ENCODE peak calls at places on chromosome 10, in four cellular contexts. M is sigmoid colon, H is psoas muscle, Q is fibroblast of lung. C is an unnamed sample.
A peak's percentile ranks its signal among the peaks of the same experiment; 100 is the strongest.

GRCh38 chr10:130709415-130709814 is 573.2 kb downstream of the GLRX3 start:
- DNase-seq in M (no peak), H (no peak), Q (no peak), C (no peak)

GRCh38 chr10:121307411-121307980 is 290.7 kb downstream of the FGFR2 start:
- DNase-seq in M (no peak), H (no peak), Q (no peak), C (no peak)

GRCh38 chr10:121216721-121217181 is 365.6 kb downstream of the WDR11 start:
- DNase-seq in M (peak; percentile 79), H (peak; percentile 40), Q (no peak), C (no peak)

GRCh38 chr10:22853906-22854447 is 73.9 kb upstream of the ARMC3 start:
- DNase-seq in M (no peak), H (no peak), Q (no peak), C (no peak)

GRCh38 chr10:75399461-75400162 is 2.0 kb downstream of the ZNF503 start:
- DNase-seq in M (peak; percentile 95), H (peak; percentile 87), Q (peak; percentile 84), C (peak; percentile 85)

GRCh38 chr10:29980084-29980483 is 79.3 kb downstream of the JCAD start:
- DNase-seq in M (no peak), H (peak; percentile 37), Q (peak; percentile 63), C (no peak)

GRCh38 chr10:5983813-5984212 is 6.5 kb upstream of the IL15RA start:
- DNase-seq in M (peak; percentile 78), H (no peak), Q (peak; percentile 68), C (no peak)

GRCh38 chr10:49617281-49618020 is 3.6 kb downstream of the CHAT start:
- DNase-seq in M (peak; percentile 45), H (no peak), Q (no peak), C (no peak)

GRCh38 chr10:85600744-85601081 is 765.9 kb downstream of the GRID1 start:
- DNase-seq in M (no peak), H (no peak), Q (no peak), C (no peak)

GRCh38 chr10:33706191-33706590 is 371.7 kb upstream of the NRP1 start:
- DNase-seq in M (peak; percentile 85), H (peak; percentile 55), Q (peak; percentile 58), C (no peak)

GRCh38 chr10:122786269-122786668 is 59.4 kb downstream of the CUZD1 start:
- DNase-seq in M (no peak), H (no peak), Q (no peak), C (no peak)

GRCh38 chr10:58241346-58241745 is 26.3 kb downstream of the IPMK start:
- DNase-seq in M (no peak), H (no peak), Q (peak; percentile 42), C (no peak)

GRCh38 chr10:116053910-116054309 is 219.1 kb downstream of the GFRA1 start:
- DNase-seq in M (no peak), H (no peak), Q (no peak), C (no peak)

GRCh38 chr10:130233426-130233825 is 97.2 kb downstream of the GLRX3 start:
- DNase-seq in M (peak; percentile 7), H (no peak), Q (no peak), C (no peak)

GRCh38 chr10:128337860-128338378 is 211.7 kb upstream of the MKI67 start:
- DNase-seq in M (peak; percentile 82), H (peak; percentile 71), Q (no peak), C (no peak)

GRCh38 chr10:132148261-132149251 is 38.2 kb upstream of the DPYSL4 start:
- DNase-seq in M (peak; percentile 54), H (peak; percentile 7), Q (no peak), C (peak; percentile 25)

GRCh38 chr10:80322158-80322557 is 32.7 kb upstream of the MAT1A start:
- DNase-seq in M (no peak), H (no peak), Q (no peak), C (no peak)

GRCh38 chr10:15869935-15870334 is 9.6 kb upstream of the MINDY3 start:
- DNase-seq in M (no peak), H (no peak), Q (no peak), C (no peak)

GRCh38 chr10:132574783-132575319 is 37.3 kb downstream of the INPP5A start:
- DNase-seq in M (peak; percentile 65), H (no peak), Q (no peak), C (peak; percentile 32)

GRCh38 chr10:112759519-112759918 is 190.5 kb upstream of the TCF7L2 start:
- DNase-seq in M (no peak), H (no peak), Q (no peak), C (no peak)

GRCh38 chr10:130392031-130392430 is 255.8 kb downstream of the GLRX3 start:
- DNase-seq in M (peak; percentile 40), H (no peak), Q (no peak), C (no peak)

DNA sequence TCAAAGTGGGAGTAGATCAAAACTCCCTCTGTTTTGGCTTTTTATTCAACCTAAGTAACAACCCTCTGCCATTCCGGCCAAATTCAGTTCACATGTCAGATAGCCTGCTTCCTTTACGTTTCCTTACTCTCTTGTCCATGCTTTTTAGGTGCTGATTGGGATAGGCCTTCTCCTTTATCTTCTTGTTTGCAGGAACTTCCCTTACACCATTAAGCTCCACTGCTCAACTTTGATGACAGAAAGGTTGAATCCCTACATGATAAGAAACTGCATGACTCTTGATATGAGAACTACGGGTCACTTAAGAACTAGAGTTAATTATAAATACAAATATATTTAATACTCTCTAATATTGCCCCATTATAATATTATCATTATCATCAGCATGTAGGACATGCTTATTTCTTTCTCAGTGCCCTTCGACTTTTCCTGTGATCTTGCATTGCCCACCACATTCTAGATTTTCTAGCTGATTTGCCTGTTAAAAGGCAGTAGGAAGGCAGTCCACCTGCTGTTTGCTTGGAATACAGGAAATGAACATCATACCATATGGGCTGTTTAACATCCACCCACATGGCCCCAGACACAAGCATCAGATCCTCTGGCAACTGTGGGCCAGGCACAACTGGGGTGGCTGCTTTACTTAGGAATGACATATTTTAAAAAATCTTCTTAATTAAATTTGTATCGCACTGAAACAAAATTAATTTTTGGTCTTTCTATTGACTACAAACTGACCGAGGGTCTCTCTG is 59.7 kb upstream of the CCDC6 start:
- DNase-seq in M (no peak), H (no peak), Q (no peak), C (no peak)
- H3K27ac ChIP-seq in M (no peak overlapping the region), H (no peak overlapping the region), Q (no peak overlapping the region), C (no peak overlapping the region)

GRCh38 chr10:62048919-62049636 is 147.6 kb downstream of the ARID5B start:
- DNase-seq in M (peak; percentile 96), H (peak; percentile 89), Q (peak; percentile 98), C (peak; percentile 86)

GRCh38 chr10:62047240-62047897 is 145.9 kb downstream of the ARID5B start:
- DNase-seq in M (no peak), H (no peak), Q (no peak), C (no peak)

GRCh38 chr10:62049815-62050626 is 148.5 kb downstream of the ARID5B start:
- DNase-seq in M (no peak), H (no peak), Q (no peak), C (no peak)

GRCh38 chr10:62047960-62048383 is 146.5 kb downstream of the ARID5B start:
- DNase-seq in M (peak; percentile 73), H (no peak), Q (no peak), C (no peak)

GRCh38 chr10:62048473-62048872 is 147.0 kb downstream of the ARID5B start:
- DNase-seq in M (no peak), H (no peak), Q (no peak), C (no peak)
- H3K4me3 ChIP-seq in M (peak overlapping the region; percentile 65), H (peak overlapping the region; percentile 83), Q (peak overlapping the region; percentile 74), C (peak overlapping the region; percentile 23)

DNA sequence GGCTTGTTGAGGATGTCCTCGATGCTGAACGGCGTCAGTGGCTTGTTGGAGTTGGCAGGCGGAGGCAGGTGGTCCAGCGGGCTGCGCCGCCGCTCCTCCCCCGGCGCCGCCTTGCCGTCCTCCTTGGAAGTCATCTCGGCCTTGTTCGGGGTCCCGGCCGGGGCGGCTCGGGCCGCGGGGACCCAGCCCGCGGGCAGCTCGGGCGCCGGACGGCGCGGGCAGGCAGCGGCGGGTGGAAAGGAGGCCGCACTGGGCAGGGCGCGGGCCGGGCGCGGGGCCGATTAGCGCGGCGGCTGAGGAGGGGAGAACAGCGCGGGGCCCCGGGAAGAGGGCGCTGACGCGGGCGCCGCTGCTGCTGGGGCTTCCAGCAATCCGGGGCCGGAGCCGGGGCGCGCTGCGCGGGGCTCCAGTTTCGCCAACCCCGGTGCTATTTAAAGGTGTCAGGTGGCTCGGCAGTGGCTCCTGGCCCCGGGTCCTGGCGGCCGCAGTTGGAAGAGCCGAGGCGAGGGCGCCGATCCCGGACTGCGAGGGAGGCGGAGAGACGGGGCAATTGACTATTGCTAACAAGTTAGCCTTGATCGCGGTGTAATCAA is 485 bp downstream of the LBX1 start:
- DNase-seq in M (no peak), H (peak; percentile 70), Q (no peak), C (no peak)
- H3K27me3 ChIP-seq in M (peaks cover 88% of the 10 kb centered on the region), H (peaks cover 54% of the 10 kb centered on the region), Q (peaks cover 90% of the 10 kb centered on the region), C (peaks cover 100% of the 10 kb centered on the region)

GRCh38 chr10:59626523-59626869 is 83.2 kb downstream of the SLC16A9 start:
- DNase-seq in M (no peak), H (no peak), Q (no peak), C (no peak)
- H3K27ac ChIP-seq in M (no peak overlapping the region), H (no peak overlapping the region), Q (no peak overlapping the region), C (no peak overlapping the region)

GRCh38 chr10:45424668-45425404 is 50.8 kb downstream of the ALOX5 start:
- DNase-seq in M (peak; percentile 73), H (no peak), Q (no peak), C (peak; percentile 66)
- H3K4me3 ChIP-seq in M (no peak overlapping the region), H (no peak overlapping the region), Q (no peak overlapping the region), C (no peak overlapping the region)

DNA sequence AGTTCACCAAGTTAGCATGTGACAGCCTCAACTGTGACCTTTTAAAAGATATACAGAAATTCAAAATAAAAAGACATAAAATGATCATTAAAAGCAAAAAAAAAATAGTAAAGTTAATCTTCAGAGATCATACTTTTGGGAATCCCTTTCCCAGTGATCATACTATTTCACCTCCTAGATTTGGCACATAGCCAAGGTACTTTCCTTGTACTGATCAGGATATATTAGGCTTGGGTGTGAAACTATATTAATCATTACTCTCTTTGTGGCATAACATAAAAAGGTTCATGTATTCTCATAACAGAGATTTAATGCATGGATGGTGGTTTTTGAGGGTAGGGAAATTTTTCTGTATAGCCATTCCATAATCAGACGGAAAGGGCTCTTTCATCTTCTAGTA is 109.6 kb upstream of the ZWINT start:
- DNase-seq in M (no peak), H (no peak), Q (no peak), C (no peak)
- H3K27me3 ChIP-seq in M (no peaks in the 10 kb centered on the region), H (no peaks in the 10 kb centered on the region), Q (no peaks in the 10 kb centered on the region), C (no peaks in the 10 kb centered on the region)

C was measured in left lung.